ENCODE peak calls at places on chromosome 5, in five cellular contexts. B is cardiac fibroblast; R is lung microvascular endothelial cell; U is NCI-H460; A is activated CD8-positive, alpha-beta memory T cell treated with anti-CD3 and anti-CD28 coated beads, Interleukin-2, amount 10 ng/mL, durations not matched to agents 7 days and 5 days. K is an unnamed sample.
A peak's percentile ranks its signal among the peaks of the same experiment; 100 is the strongest.

GRCh38 chr5:130237721-130238120 is 333.5 kb downstream of the CHSY3 start:
- DNase-seq in U (no peak), B (no peak), R (peak; percentile 56), A (no peak), K (no peak)

GRCh38 chr5:81066102-81066501 is 105.9 kb downstream of the RASGRF2 start:
- DNase-seq in B (no peak), R (no peak), A (no peak), U (no peak), K (no peak)

GRCh38 chr5:169904568-169904967 is 75.7 kb downstream of the INSYN2B start:
- DNase-seq in U (no peak), A (no peak), B (no peak), R (no peak), K (no peak)

GRCh38 chr5:68630354-68630753 is 414.8 kb downstream of the PIK3R1 start:
- DNase-seq in U (no peak), B (no peak), A (no peak), R (no peak), K (no peak)

GRCh38 chr5:98106116-98107088 is 667.1 kb upstream of the RGMB start:
- DNase-seq in R (no peak), A (no peak), U (no peak), B (peak; percentile 96), K (no peak)

GRCh38 chr5:143338658-143339366 is 64.7 kb downstream of the NR3C1 start:
- DNase-seq in R (no peak), B (peak; percentile 87), U (no peak), A (no peak), K (no peak)

GRCh38 chr5:103445426-103446035 is 117.1 kb downstream of the NUDT12 start:
- DNase-seq in B (no peak), R (no peak), U (no peak), A (no peak), K (no peak)

GRCh38 chr5:15520856-15521255 is 20.9 kb downstream of the FBXL7 start:
- DNase-seq in B (no peak), R (no peak), U (no peak), A (no peak), K (no peak)

GRCh38 chr5:156477196-156477595 is 150.2 kb downstream of the SGCD start:
- DNase-seq in B (no peak), A (no peak), U (no peak), R (no peak), K (peak; percentile 99)

GRCh38 chr5:88390007-88390385 is 121.4 kb upstream of the TMEM161B start:
- DNase-seq in B (no peak), R (no peak), A (no peak), U (no peak), K (no peak)

GRCh38 chr5:16673241-16673998 is 56.6 kb upstream of the RETREG1 start:
- DNase-seq in B (no peak), R (no peak), U (no peak), A (no peak), K (no peak)

GRCh38 chr5:68353624-68354023 is 138.1 kb downstream of the PIK3R1 start:
- DNase-seq in B (peak; percentile 47), R (no peak), U (no peak), A (no peak), K (no peak)

GRCh38 chr5:150317048-150318003 is 14.6 kb upstream of the ARSI start:
- DNase-seq in R (peak; percentile 46), U (peak; percentile 34), B (peak; percentile 96), A (no peak), K (peak; percentile 11)

GRCh38 chr5:127001621-127002296 is 28.6 kb downstream of the MARCHF3 start:
- DNase-seq in R (no peak), B (peak; percentile 92), U (no peak), A (no peak), K (no peak)

GRCh38 chr5:14011089-14012004 is 66.9 kb upstream of the DNAH5 start:
- DNase-seq in A (peak; percentile 43), B (peak; percentile 88), U (peak; percentile 90), R (peak; percentile 92), K (peak; percentile 92)

GRCh38 chr5:105101597-105101996 is 1539.0 kb upstream of the NUDT12 start:
- DNase-seq in B (peak; percentile 24), U (no peak), A (no peak), R (no peak), K (no peak)

GRCh38 chr5:112492291-112492690 is 73.2 kb upstream of the EPB41L4A start:
- DNase-seq in B (peak; percentile 55), A (peak; percentile 54), R (peak; percentile 62), U (peak; percentile 56), K (peak; percentile 82)

GRCh38 chr5:112957409-112957808 is 19.2 kb upstream of the DCP2 start:
- DNase-seq in A (no peak), B (no peak), R (no peak), U (no peak), K (no peak)

GRCh38 chr5:66653380-66653779 is 57.2 kb downstream of the MAST4 start:
- DNase-seq in A (no peak), R (no peak), B (peak; percentile 85), U (no peak), K (no peak)

GRCh38 chr5:147479949-147480348 is 29.9 kb downstream of the DPYSL3 start:
- DNase-seq in U (no peak), A (no peak), B (peak; percentile 62), R (peak; percentile 39), K (no peak)

GRCh38 chr5:180820788-180821321 is 18.2 kb upstream of the MGAT1 start:
- DNase-seq in A (peak; percentile 18), R (no peak), B (no peak), U (no peak), K (peak; percentile 44)

GRCh38 chr5:177429248-177430045 is 3.0 kb downstream of the GRK6 start:
- DNase-seq in B (no peak), U (no peak), R (no peak), A (peak; percentile 90), K (no peak)

GRCh38 chr5:152632380-152632779 is 227.3 kb upstream of the NMUR2 start:
- DNase-seq in B (no peak), A (no peak), U (no peak), R (no peak), K (no peak)

GRCh38 chr5:135678640-135679268 is 100.0 kb upstream of the CXCL14 start:
- DNase-seq in R (no peak), B (no peak), A (no peak), U (no peak), K (no peak)